ENCODE peak calls at places on chromosomes 5 and 9, in seven cellular contexts. C is suprapubic skin, D is hypothalamus, J is T1000, H is cerebellar cortex, M is choroid plexus epithelial cell, O is NCI-H1417. T is an unnamed sample.

GRCh38 chr5:73448451-73449136 is at the start of gene FOXD1:
- DNase-seq in O (peak), H (peak), J (peak), D (peak), C (no peak), M (peak), T (no peak)

GRCh38 chr9:135002336-135002735 is 84.6 kb upstream of the FCN1 start:
- DNase-seq in H (no peak), J (no peak), C (no peak), O (no peak), D (no peak), M (no peak), T (no peak)

GRCh38 chr9:13430717-13431116 is 151.2 kb upstream of the MPDZ start:
- DNase-seq in M (no peak), C (no peak), D (no peak), O (no peak), H (no peak), J (no peak), T (no peak)

GRCh38 chr9:133944746-133945135 is 47.4 kb downstream of the VAV2 start:
- DNase-seq in J (peak), O (no peak), D (no peak), H (no peak), C (no peak), M (peak), T (no peak)

GRCh38 chr5:79962580-79963222 is 28.4 kb downstream of the MTX3 start:
- DNase-seq in D (no peak), C (no peak), H (no peak), O (no peak), J (peak), M (no peak), T (no peak)

GRCh38 chr5:133552925-133553525 is 59.3 kb downstream of the FSTL4 start:
- DNase-seq in D (no peak), H (peak), M (peak), J (no peak), O (peak), C (no peak), T (peak)

GRCh38 chr9:136944094-136944518 is 432 bp downstream of the FBXW5 start:
- DNase-seq in J (no peak), O (no peak), D (no peak), C (no peak), M (peak), H (no peak), T (no peak)

GRCh38 chr5:150181766-150182545 is 7.9 kb upstream of the SLC6A7 start:
- DNase-seq in H (no peak), J (no peak), C (no peak), O (no peak), D (no peak), M (no peak), T (no peak)

GRCh38 chr5:38866362-38867070 is 20.7 kb downstream of the OSMR start:
- DNase-seq in O (no peak), D (no peak), C (no peak), H (no peak), M (peak), J (no peak), T (no peak)

GRCh38 chr5:84149094-84149493 is 235.6 kb downstream of the EDIL3 start:
- DNase-seq in C (no peak), J (no peak), H (no peak), M (no peak), D (no peak), O (no peak), T (no peak)

GRCh38 chr5:178778919-178779318 is 48.5 kb upstream of the ZNF354A start:
- DNase-seq in D (no peak), C (no peak), O (no peak), J (no peak), H (no peak), M (no peak), T (no peak)

GRCh38 chr5:142561486-142562097 is 124.3 kb downstream of the FGF1 start:
- DNase-seq in H (no peak), J (no peak), M (no peak), C (no peak), O (no peak), D (no peak), T (no peak)

GRCh38 chr5:113807384-113808053 is 294.0 kb downstream of the YTHDC2 start:
- DNase-seq in O (peak), D (no peak), J (no peak), M (no peak), C (no peak), H (peak), T (no peak)

GRCh38 chr5:40628428-40628827 is 51.3 kb upstream of the PTGER4 start:
- DNase-seq in C (no peak), D (no peak), J (no peak), O (no peak), H (no peak), M (no peak), T (no peak)

GRCh38 chr5:2219149-2219776 is 336.5 kb upstream of the IRX4 start:
- DNase-seq in D (no peak), C (no peak), H (no peak), M (no peak), J (no peak), O (no peak), T (no peak)

GRCh38 chr5:166768536-166768935 is 1522.9 kb upstream of the WWC1 start:
- DNase-seq in J (no peak), C (no peak), H (no peak), O (no peak), D (no peak), M (peak), T (no peak)

GRCh38 chr5:98514106-98514665 is 259.3 kb upstream of the RGMB start:
- DNase-seq in D (no peak), J (no peak), C (no peak), M (no peak), H (no peak), O (no peak), T (no peak)

GRCh38 chr9:134165357-134166315 is 1.3 kb upstream of the RNU6ATAC start:
- DNase-seq in J (no peak), H (no peak), M (peak), O (no peak), C (no peak), D (no peak), T (no peak)

GRCh38 chr5:175822225-175822624 is 49.2 kb upstream of the CPLX2 start:
- DNase-seq in M (no peak), C (no peak), D (no peak), O (no peak), H (no peak), J (peak), T (no peak)

GRCh38 chr5:113330533-113331200 is 104.1 kb downstream of the TSSK1B start:
- DNase-seq in J (no peak), M (peak), O (no peak), H (peak), D (peak), C (no peak), T (no peak)

GRCh38 chr9:5644522-5644921 is 15.6 kb downstream of the RIC1 start:
- DNase-seq in J (no peak), D (no peak), O (no peak), H (no peak), C (no peak), M (no peak), T (no peak)

GRCh38 chr9:14433841-14434511 is 120.0 kb upstream of the NFIB start:
- DNase-seq in O (no peak), M (peak), C (no peak), D (peak), J (no peak), H (peak), T (no peak)

GRCh38 chr5:82332064-82332855 is 54.1 kb upstream of the RPS23 start:
- DNase-seq in O (no peak), J (no peak), M (no peak), D (no peak), H (no peak), C (no peak), T (no peak)

GRCh38 chr9:2127486-2127885 is 112.3 kb downstream of the SMARCA2 start:
- DNase-seq in M (peak), D (no peak), J (no peak), H (no peak), C (no peak), O (no peak), T (no peak)

GRCh38 chr9:111759762-111760639 is 34.7 kb downstream of the SHOC1 start:
- DNase-seq in O (peak), H (peak), D (no peak), M (peak), J (peak), C (no peak), T (peak)

GRCh38 chr5:135159626-135160025 is 125.6 kb upstream of the PITX1 start:
- DNase-seq in O (no peak), H (no peak), D (no peak), J (no peak), C (no peak), M (no peak), T (no peak)

GRCh38 chr9:93270976-93271375 is 87.0 kb downstream of the WNK2 start:
- DNase-seq in J (no peak), O (no peak), H (no peak), D (no peak), M (no peak), C (no peak), T (no peak)

GRCh38 chr9:95494022-95494415 is 22.8 kb downstream of the PTCH1 start:
- DNase-seq in M (no peak), O (peak), H (peak), J (no peak), C (no peak), D (peak), T (no peak)

GRCh38 chr5:16902846-16903245 is 33.2 kb downstream of the MYO10 start:
- DNase-seq in M (no peak), C (no peak), H (no peak), D (no peak), J (no peak), O (no peak), T (no peak)

GRCh38 chr9:94791431-94791830 is 64.9 kb downstream of the AOPEP start:
- DNase-seq in H (no peak), J (no peak), D (no peak), C (no peak), O (no peak), M (no peak), T (no peak)

GRCh38 chr5:141507387-141508091 is 18.7 kb downstream of the PCDHGC5 start:
- DNase-seq in C (no peak), O (no peak), D (no peak), H (no peak), J (peak), M (peak), T (no peak)

GRCh38 chr5:32690153-32690552 is 21.0 kb upstream of the NPR3 start:
- DNase-seq in D (no peak), J (no peak), H (peak), C (no peak), M (peak), O (no peak), T (no peak)

GRCh38 chr5:40551706-40552557 is 127.8 kb upstream of the PTGER4 start:
- DNase-seq in D (no peak), M (peak), H (no peak), J (peak), C (no peak), O (no peak), T (no peak)

GRCh38 chr5:10699281-10699874 is 61.7 kb downstream of the DAP start:
- DNase-seq in H (no peak), M (no peak), J (no peak), O (no peak), D (no peak), C (no peak), T (no peak)

GRCh38 chr5:144142030-144142825 is 28.2 kb downstream of the YIPF5 start:
- DNase-seq in C (no peak), D (no peak), J (no peak), H (peak), O (peak), M (peak), T (no peak)

GRCh38 chr5:17094830-17095229 is 122.6 kb upstream of the BASP1 start:
- DNase-seq in M (peak), O (peak), C (no peak), H (no peak), J (no peak), D (no peak), T (no peak)

GRCh38 chr9:111298831-111299603 is 31.0 kb downstream of the OR2K2 start:
- DNase-seq in O (peak), C (peak), D (peak), J (no peak), H (peak), M (peak), T (no peak)

GRCh38 chr9:115170674-115171073 is 52.7 kb upstream of the TNC start:
- DNase-seq in C (no peak), H (no peak), M (peak), O (no peak), J (no peak), D (no peak), T (no peak)

T was measured in stimulated activated CD8-positive, alpha-beta memory T cell treated with anti-CD3 and anti-CD28 coated beads, Interleukin-15, amount 100 ng/mL, for 1 hour.